ENCODE peak calls at places on chromosomes 16 and 17, in five cellular contexts. J is SW 1271; S is stimulated activated CD8-positive, alpha-beta memory T cell treated with anti-CD3 and anti-CD28 coated beads, Interleukin-4, amount 100 ng/mL, for 1 hour; E is HEK293T; X is NCI-H2081. P is an unnamed sample.

GRCh38 chr17:51733166-51733565 is 425.3 kb downstream of the CA10 start:
- DNase-seq in X (no peak), J (no peak), S (no peak), E (no peak), P (no peak)

GRCh38 chr17:31448467-31449077 is 57.1 kb downstream of the RAB11FIP4 start:
- DNase-seq in J (no peak), E (peak; percentile 14), S (no peak), X (no peak), P (no peak)

GRCh38 chr17:75571197-75571884 is 16.3 kb upstream of the MYO15B start:
- DNase-seq in J (no peak), S (no peak), X (no peak), E (no peak), P (peak; percentile 91)

GRCh38 chr16:65543781-65544740 is 422.2 kb upstream of the CDH11 start:
- DNase-seq in X (no peak), J (no peak), E (no peak), S (no peak), P (no peak)

GRCh38 chr17:80812362-80813088 is 179.1 kb upstream of the CHMP6 start:
- DNase-seq in J (no peak), S (no peak), E (no peak), X (no peak), P (no peak)

GRCh38 chr17:43595466-43595865 is 49.3 kb upstream of the ETV4 start:
- DNase-seq in X (no peak), J (no peak), E (no peak), S (no peak), P (no peak)

GRCh38 chr16:84562174-84562815 is 55.6 kb downstream of the COTL1 start:
- DNase-seq in E (no peak), S (no peak), X (no peak), J (no peak), P (peak; percentile 73)

GRCh38 chr17:80800775-80801391 is 190.8 kb upstream of the CHMP6 start:
- DNase-seq in J (no peak), E (no peak), X (peak; percentile 20), S (no peak), P (no peak)

GRCh38 chr16:88883946-88884345 is 17.5 kb upstream of the PABPN1L start:
- DNase-seq in E (no peak), X (no peak), J (no peak), S (no peak), P (no peak)

GRCh38 chr16:88782454-88783390 is 2.3 kb downstream of the PIEZO1 start:
- DNase-seq in X (no peak), J (no peak), E (no peak), S (no peak), P (no peak)

GRCh38 chr17:72240333-72240732 is 119.5 kb downstream of the SOX9 start:
- DNase-seq in E (no peak), X (no peak), J (no peak), S (no peak), P (peak; percentile 24)

GRCh38 chr17:66755101-66755943 is 79.6 kb upstream of the CACNG5 start:
- DNase-seq in X (peak; percentile 84), J (no peak), S (no peak), E (no peak), P (no peak)

GRCh38 chr17:68391561-68392268 is 65.6 kb downstream of the WIPI1 start:
- DNase-seq in S (no peak), E (no peak), X (no peak), J (no peak), P (no peak)

GRCh38 chr17:69525920-69526841 is 111.7 kb downstream of the MAP2K6 start:
- DNase-seq in J (no peak), E (peak; percentile 69), X (peak; percentile 61), S (no peak), P (peak; percentile 33)

GRCh38 chr16:1763521-1764511 is 7.5 kb downstream of the NME3 start:
- DNase-seq in J (no peak), X (no peak), S (no peak), E (peak; percentile 40), P (no peak)

GRCh38 chr17:35117984-35118383 is 1.7 kb downstream of the RAD51D start:
- DNase-seq in X (no peak), S (no peak), J (peak; percentile 23), E (no peak), P (peak; percentile 46)

GRCh38 chr17:9971991-9972390 is 66.9 kb upstream of the RCVRN start:
- DNase-seq in X (no peak), E (peak; percentile 26), J (no peak), S (no peak), P (no peak)

GRCh38 chr17:44352922-44353655 is 8.0 kb downstream of the GRN start:
- DNase-seq in J (no peak), X (no peak), S (no peak), E (no peak), P (no peak)

GRCh38 chr17:46212634-46213435 is 19.6 kb upstream of the KANSL1 start:
- DNase-seq in S (peak; percentile 39), X (peak; percentile 44), E (peak; percentile 76), J (no peak), P (peak; percentile 73)

GRCh38 chr17:4175921-4176802 is 33.2 kb downstream of the CYB5D2 start:
- DNase-seq in J (no peak), S (peak; percentile 3), E (no peak), X (no peak), P (peak; percentile 36)

GRCh38 chr16:51374346-51374745 is 223.3 kb upstream of the SALL1 start:
- DNase-seq in E (no peak), J (no peak), X (no peak), S (no peak), P (no peak)

GRCh38 chr17:82339634-82340580 is 6.3 kb upstream of the SECTM1 start:
- DNase-seq in X (no peak), S (no peak), J (no peak), E (no peak), P (no peak)

GRCh38 chr16:13540771-13541170 is 379.2 kb upstream of the ERCC4 start:
- DNase-seq in E (no peak), S (no peak), X (no peak), J (no peak), P (no peak)

GRCh38 chr17:17636456-17636855 is 44.8 kb upstream of the RAI1 start:
- DNase-seq in J (no peak), S (no peak), E (no peak), X (no peak), P (no peak)

P was measured in GM10248.